ENCODE peak calls at places on chromosomes 3 and 15, in seven cellular contexts. C is naive thymus-derived CD4-positive, alpha-beta T cell; D is lung; B is fibroblast of lung; S is mucosa of descending colon; U is breast epithelium; W is vagina. E is an unnamed sample. For H3K36me3, the result is how much of the 10 kb centered on the place peaks cover.

GRCh38 chr3:151156618-151157216 is 46.3 kb downstream of the GPR171 start:
- DNase-seq in U (no peak), B (peak), D (no peak), W (no peak), S (peak), C (peak), E (no peak)

GRCh38 chr3:16516695-16517481 is 3.4 kb upstream of the RFTN1 start:
- DNase-seq in D (no peak), W (no peak), B (peak), S (peak), C (no peak), U (no peak), E (no peak)

GRCh38 chr3:411183-411681 is 214.7 kb downstream of the CHL1 start:
- DNase-seq in D (no peak), W (no peak), B (no peak), U (no peak), S (no peak), C (no peak), E (no peak)

GRCh38 chr15:95919460-95919859 is 411.0 kb upstream of the NR2F2 start:
- DNase-seq in C (no peak), D (no peak), B (peak), U (no peak), S (no peak), W (no peak), E (no peak)

GRCh38 chr15:42165081-42165480 is 8.6 kb upstream of the PLA2G4F start:
- DNase-seq in D (no peak), C (no peak), W (no peak), S (no peak), B (no peak), U (no peak), E (no peak)

GRCh38 chr3:17057316-17057715 is 172.6 kb downstream of the PLCL2 start:
- DNase-seq in U (no peak), W (no peak), B (peak), D (no peak), C (no peak), S (no peak), E (no peak)

GRCh38 chr15:99452728-99453643 is 112.8 kb upstream of the MEF2A start:
- DNase-seq in C (no peak), D (peak), W (peak), U (peak), S (peak), B (peak), E (no peak)

GRCh38 chr15:99090938-99091337 is 13.9 kb upstream of the SYNM start:
- DNase-seq in W (no peak), S (no peak), D (no peak), U (peak), B (no peak), C (no peak), E (no peak)

GRCh38 chr3:25103391-25103790 is 324.7 kb upstream of the RARB start:
- DNase-seq in W (no peak), S (no peak), C (no peak), B (no peak), U (no peak), D (no peak), E (no peak)

GRCh38 chr15:41465822-41466421 is 27.8 kb upstream of the ITPKA start:
- DNase-seq in S (peak), W (no peak), C (peak), D (no peak), U (no peak), B (peak), E (no peak)

GRCh38 chr3:31157893-31158620 is 263.6 kb upstream of the GADL1 start:
- DNase-seq in D (no peak), S (no peak), C (no peak), U (no peak), B (no peak), W (no peak), E (no peak)

GRCh38 chr3:192901435-192901834 is 16.2 kb downstream of the MB21D2 start:
- DNase-seq in U (no peak), D (no peak), S (no peak), C (no peak), W (no peak), B (peak), E (no peak)

GRCh38 chr3:161038725-161039124 is 66.4 kb downstream of the B3GALNT1 start:
- DNase-seq in W (no peak), S (no peak), D (no peak), C (no peak), B (no peak), U (no peak), E (no peak)

GRCh38 chr15:81049835-81050234 is 49.1 kb downstream of the TLNRD1 start:
- DNase-seq in B (no peak), C (no peak), U (no peak), S (no peak), W (peak), D (no peak), E (no peak)

GRCh38 chr3:7876741-7877297 is 624.8 kb upstream of the LMCD1 start:
- DNase-seq in U (no peak), B (no peak), D (no peak), W (no peak), C (peak), S (no peak), E (no peak)

GRCh38 chr3:15051531-15051930 is 13.6 kb downstream of the MRPS25 start:
- DNase-seq in C (peak), W (no peak), U (no peak), B (peak), D (peak), S (peak), E (no peak)

GRCh38 chr3:124258057-124258500 is 266.2 kb upstream of the ROPN1 start:
- DNase-seq in S (no peak), B (peak), W (no peak), D (no peak), C (no peak), U (no peak), E (no peak)

GRCh38 chr15:90862964-90863721 is 5.2 kb upstream of the FURIN start:
- DNase-seq in U (no peak), W (no peak), S (no peak), C (no peak), B (no peak), D (peak), E (no peak)

GRCh38 chr15:73570355-73571032 is 62.7 kb downstream of the NPTN start:
- DNase-seq in U (no peak), C (no peak), W (no peak), D (no peak), S (no peak), B (no peak), E (no peak)

GRCh38 chr3:73542127-73542526 is 82.6 kb downstream of the PDZRN3 start:
- DNase-seq in U (peak), S (peak), C (no peak), W (no peak), B (no peak), D (no peak), E (peak)

GRCh38 chr3:38327335-38328009 is 19.1 kb upstream of the XYLB start:
- DNase-seq in W (no peak), B (peak), S (no peak), C (no peak), D (no peak), U (no peak), E (no peak)

GRCh38 chr15:39581501-39582285 is 814 bp downstream of the THBS1 start:
- DNase-seq in C (no peak), S (peak), B (peak), U (peak), D (peak), W (no peak), E (peak)

GRCh38 chr3:190175490-190175889 is 54.8 kb upstream of the P3H2 start:
- DNase-seq in C (no peak), U (no peak), S (no peak), D (no peak), W (no peak), B (no peak), E (no peak)

GRCh38 chr15:60720493-60721231 is 241.7 kb upstream of the ICE2 start:
- DNase-seq in W (no peak), B (no peak), U (no peak), C (peak), S (no peak), D (no peak), E (no peak)

GRCh38 chr15:75130597-75131268 is 70.9 kb upstream of the C15orf39 start:
- DNase-seq in C (no peak), B (no peak), S (no peak), W (no peak), D (no peak), U (no peak), E (no peak)

DNA sequence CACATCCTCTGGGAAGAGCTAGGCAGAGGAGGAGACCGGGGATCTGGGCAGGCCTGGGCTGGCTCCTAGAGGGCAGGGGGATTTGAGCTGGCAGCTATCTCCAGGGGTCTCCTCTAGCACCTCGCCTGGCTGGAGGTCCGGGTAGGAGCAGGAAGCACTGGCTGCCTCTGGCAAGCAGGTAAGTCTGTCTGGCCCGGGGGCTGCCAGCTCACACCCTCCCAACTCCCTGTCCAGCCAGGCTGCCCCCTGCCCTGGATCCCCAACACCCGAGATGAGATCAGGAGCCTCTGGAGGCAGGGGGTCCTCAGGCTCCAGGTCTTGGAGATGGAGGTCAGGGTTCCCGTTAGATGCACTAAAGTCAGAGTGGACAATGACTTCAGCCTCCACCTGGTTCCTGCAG is 6.2 kb upstream of the IGDCC3 start:
- DNase-seq in C (no peak), W (no peak), U (no peak), S (no peak), B (no peak), D (no peak), E (no peak)
- H3K36me3 ChIP-seq in C (under half), W (under half), U (under half), S (under half), B (under half), D (under half), E (under half)

GRCh38 chr3:43699864-43700263 is 9.1 kb downstream of the ABHD5 start:
- DNase-seq in C (peak), S (peak), B (no peak), D (no peak), W (no peak), U (no peak), E (no peak)
- H3K36me3 ChIP-seq in C (under half), S (under half), B (under half), D (under half), W (under half), U (under half), E (under half)

GRCh38 chr3:71047616-71048531 is 535.7 kb downstream of the FOXP1 start:
- DNase-seq in W (no peak), C (no peak), B (no peak), D (no peak), S (no peak), U (no peak), E (no peak)

GRCh38 chr3:71046791-71047190 is 536.7 kb downstream of the FOXP1 start:
- DNase-seq in U (no peak), S (no peak), W (no peak), B (no peak), D (no peak), C (no peak), E (no peak)

GRCh38 chr3:71048948-71049347 is 534.6 kb downstream of the FOXP1 start:
- DNase-seq in S (peak), U (no peak), B (no peak), D (no peak), W (no peak), C (no peak), E (peak)

GRCh38 chr3:71045917-71046282 is 537.6 kb downstream of the FOXP1 start:
- DNase-seq in C (no peak), B (no peak), S (no peak), U (no peak), W (no peak), D (no peak), E (no peak)

DNA sequence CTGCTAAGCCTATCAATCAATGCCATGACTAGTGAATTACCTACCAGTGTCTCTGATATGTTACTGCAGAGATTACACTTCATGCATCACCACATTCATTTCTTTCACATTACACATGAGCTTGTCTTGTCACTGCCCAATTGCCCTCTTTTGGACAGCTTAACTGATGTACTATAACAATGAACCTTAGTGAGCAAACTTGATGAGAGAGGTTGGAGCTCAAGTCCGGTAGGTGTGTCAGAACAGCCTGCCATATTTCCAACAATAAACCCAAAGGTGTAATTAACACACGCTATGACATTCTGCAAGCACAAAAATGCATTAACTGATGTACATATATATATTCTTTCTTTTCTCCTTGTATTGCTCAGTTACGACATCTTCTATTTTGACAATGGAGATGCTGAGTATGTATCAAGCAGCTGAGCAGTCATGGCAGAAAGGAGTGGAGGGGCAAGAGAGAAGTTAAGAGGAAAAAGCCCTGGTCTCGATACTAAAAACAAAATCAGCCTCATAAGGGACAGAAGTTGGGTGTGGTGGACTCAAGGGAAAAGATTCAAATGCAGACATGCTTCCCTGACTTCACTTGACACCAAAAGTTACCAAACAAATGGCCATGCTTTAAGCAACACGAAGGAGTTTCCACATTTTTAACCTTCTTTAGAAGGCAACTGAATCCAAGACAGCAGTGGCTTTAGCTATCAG is 538.2 kb downstream of the FOXP1 start:
- DNase-seq in C (no peak), S (no peak), D (no peak), U (no peak), B (no peak), W (no peak), E (no peak)
- H3K36me3 ChIP-seq in C (half or more), S (under half), D (under half), U (under half), B (under half), W (under half), E (under half)

DNA sequence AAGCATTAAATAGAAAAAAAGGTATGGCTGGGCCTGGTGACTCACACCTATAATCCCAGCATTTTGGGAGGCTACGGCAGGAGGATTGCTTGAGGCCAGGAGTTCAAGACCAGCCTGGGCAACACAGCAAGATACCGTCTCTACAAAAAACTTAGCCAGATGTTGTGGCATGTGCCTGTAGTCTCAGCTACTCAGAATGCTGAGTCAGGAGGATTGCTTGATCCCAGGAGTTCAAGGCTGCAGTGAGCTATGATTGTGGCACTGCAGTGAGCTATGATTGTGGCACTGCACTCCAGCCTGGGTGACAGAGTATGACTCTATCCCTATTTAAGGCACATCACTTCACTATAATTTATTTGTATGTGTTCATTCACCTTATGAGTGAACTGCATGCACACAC is 54.3 kb downstream of the SLC4A7 start:
- DNase-seq in C (no peak), D (no peak), B (no peak), S (no peak), W (no peak), U (no peak), E (no peak)
- H3K36me3 ChIP-seq in C (under half), D (under half), B (under half), S (under half), W (under half), U (under half), E (under half)

E was measured in prostate gland.